ENCODE peak calls at places on chromosomes 6 and 20, in ten cellular contexts. T, L, O, P, V, R, B, C, Z and A are unnamed samples.
A peak's percentile ranks its signal among the peaks of the same experiment; 100 is the strongest.

GRCh38 chr6:156617376-156617775 is 159.8 kb upstream of the ARID1B start:
- DNase-seq in T (no peak), L (peak; percentile 42), O (peak; percentile 81), P (peak; percentile 80), V (no peak), R (peak; percentile 28), B (no peak), C (peak; percentile 43), Z (no peak), A (peak; percentile 63)

GRCh38 chr20:59014680-59015389 is 4.4 kb upstream of the TUBB1 start:
- DNase-seq in T (no peak), L (no peak), O (no peak), P (no peak), V (no peak), R (no peak), B (no peak), C (no peak), Z (no peak), A (no peak)

GRCh38 chr20:47489448-47489872 is 12.2 kb upstream of the NCOA3 start:
- DNase-seq in T (peak; percentile 50), L (no peak), O (no peak), P (peak; percentile 44), V (no peak), R (no peak), B (no peak), C (no peak), Z (no peak), A (peak; percentile 50)

GRCh38 chr20:58069207-58069606 is 159.2 kb downstream of the ANKRD60 start:
- DNase-seq in T (no peak), L (no peak), O (no peak), P (no peak), V (no peak), R (no peak), B (no peak), C (no peak), Z (no peak), A (no peak)

GRCh38 chr6:18021166-18021850 is 33.9 kb upstream of the KIF13A start:
- DNase-seq in T (no peak), L (no peak), O (no peak), P (no peak), V (no peak), R (no peak), B (no peak), C (no peak), Z (no peak), A (no peak)

GRCh38 chr6:135423649-135424128 is 73.9 kb downstream of the AHI1 start:
- DNase-seq in T (no peak), L (peak; percentile 64), O (peak; percentile 70), P (peak; percentile 19), V (no peak), R (peak; percentile 72), B (peak; percentile 59), C (no peak), Z (no peak), A (no peak)

GRCh38 chr20:19934792-19935491 is 82.2 kb upstream of the NAA20 start:
- DNase-seq in T (peak; percentile 66), L (no peak), O (no peak), P (peak; percentile 62), V (no peak), R (peak; percentile 61), B (no peak), C (peak; percentile 42), Z (no peak), A (no peak)

GRCh38 chr20:60008130-60008808 is 50.0 kb downstream of the CDH26 start:
- DNase-seq in T (no peak), L (no peak), O (no peak), P (no peak), V (no peak), R (no peak), B (no peak), C (no peak), Z (no peak), A (no peak)

GRCh38 chr20:25257756-25258462 is 10.0 kb downstream of the PYGB start:
- DNase-seq in T (peak; percentile 32), L (no peak), O (no peak), P (no peak), V (no peak), R (no peak), B (no peak), C (no peak), Z (no peak), A (no peak)

GRCh38 chr6:15444881-15445280 is 199.0 kb downstream of the JARID2 start:
- DNase-seq in T (no peak), L (peak; percentile 37), O (no peak), P (no peak), V (no peak), R (peak; percentile 81), B (no peak), C (no peak), Z (no peak), A (no peak)

GRCh38 chr6:78390066-78390465 is 477.3 kb upstream of the IRAK1BP1 start:
- DNase-seq in T (no peak), L (no peak), O (no peak), P (peak; percentile 28), V (no peak), R (no peak), B (no peak), C (no peak), Z (no peak), A (no peak)

GRCh38 chr6:54112171-54112650 is 968 bp downstream of the MLIP start:
- DNase-seq in T (no peak), L (no peak), O (peak; percentile 43), P (no peak), V (no peak), R (peak; percentile 66), B (no peak), C (no peak), Z (no peak), A (no peak)

GRCh38 chr6:150668882-150669476 is 69.3 kb downstream of the PLEKHG1 start:
- DNase-seq in T (no peak), L (no peak), O (peak; percentile 9), P (no peak), V (no peak), R (no peak), B (no peak), C (no peak), Z (no peak), A (no peak)

GRCh38 chr20:25321262-25321831 is 69.3 kb downstream of the ABHD12 start:
- DNase-seq in T (no peak), L (no peak), O (no peak), P (no peak), V (peak; percentile 4), R (no peak), B (no peak), C (no peak), Z (no peak), A (no peak)

GRCh38 chr6:67667640-67668422 is 967.3 kb upstream of the ADGRB3 start:
- DNase-seq in T (no peak), L (no peak), O (no peak), P (no peak), V (no peak), R (no peak), B (no peak), C (no peak), Z (no peak), A (no peak)

GRCh38 chr20:62900692-62901584 is 25.4 kb downstream of the DIDO1 start:
- DNase-seq in T (no peak), L (no peak), O (no peak), P (no peak), V (no peak), R (no peak), B (no peak), C (peak; percentile 39), Z (no peak), A (no peak)
- H3K4me1 ChIP-seq in T (peaks cover 12% of the 10 kb centered on the region), L (peaks cover 13% of the 10 kb centered on the region), O (no peaks in the 10 kb centered on the region), P (peaks cover 18% of the 10 kb centered on the region), V (peaks cover 8% of the 10 kb centered on the region), R (peaks cover 16% of the 10 kb centered on the region), B (peaks cover 26% of the 10 kb centered on the region), C (peaks cover 35% of the 10 kb centered on the region), Z (peaks cover 4% of the 10 kb centered on the region), A (peaks cover 22% of the 10 kb centered on the region)

DNA sequence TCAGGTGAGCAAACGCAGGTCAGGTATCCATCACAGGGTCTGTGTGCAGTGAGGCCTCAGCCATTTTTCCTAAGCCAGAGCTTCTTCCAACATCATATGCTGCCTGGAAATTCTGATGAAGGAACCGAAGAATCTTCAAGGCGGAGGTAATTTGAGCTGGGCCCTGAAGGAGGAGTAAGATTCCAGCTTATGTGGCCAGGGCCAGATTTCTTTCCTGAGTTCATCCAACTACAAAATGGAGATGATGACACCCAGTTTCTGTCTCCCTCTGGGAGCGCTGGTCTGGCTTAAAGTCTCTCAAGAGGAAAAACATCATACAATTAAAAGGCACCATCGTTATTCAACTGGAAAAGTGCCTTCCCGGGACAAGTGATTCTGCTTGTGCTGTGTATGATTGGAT is 6.9 kb upstream of the MANBAL start:
- DNase-seq in T (no peak), L (peak; percentile 80), O (peak; percentile 80), P (peak; percentile 21), V (peak; percentile 50), R (peak; percentile 16), B (peak; percentile 81), C (no peak), Z (no peak), A (no peak)
- TF ChIP-seq CTCF in T (no peak), L (peak; percentile 73), O (peak; percentile 69), P (peak; percentile 37), V (peak; percentile 64), R (peak; percentile 36), B (peak; percentile 86), C (peak; percentile 42), Z (no peak), A (no peak)

DNA sequence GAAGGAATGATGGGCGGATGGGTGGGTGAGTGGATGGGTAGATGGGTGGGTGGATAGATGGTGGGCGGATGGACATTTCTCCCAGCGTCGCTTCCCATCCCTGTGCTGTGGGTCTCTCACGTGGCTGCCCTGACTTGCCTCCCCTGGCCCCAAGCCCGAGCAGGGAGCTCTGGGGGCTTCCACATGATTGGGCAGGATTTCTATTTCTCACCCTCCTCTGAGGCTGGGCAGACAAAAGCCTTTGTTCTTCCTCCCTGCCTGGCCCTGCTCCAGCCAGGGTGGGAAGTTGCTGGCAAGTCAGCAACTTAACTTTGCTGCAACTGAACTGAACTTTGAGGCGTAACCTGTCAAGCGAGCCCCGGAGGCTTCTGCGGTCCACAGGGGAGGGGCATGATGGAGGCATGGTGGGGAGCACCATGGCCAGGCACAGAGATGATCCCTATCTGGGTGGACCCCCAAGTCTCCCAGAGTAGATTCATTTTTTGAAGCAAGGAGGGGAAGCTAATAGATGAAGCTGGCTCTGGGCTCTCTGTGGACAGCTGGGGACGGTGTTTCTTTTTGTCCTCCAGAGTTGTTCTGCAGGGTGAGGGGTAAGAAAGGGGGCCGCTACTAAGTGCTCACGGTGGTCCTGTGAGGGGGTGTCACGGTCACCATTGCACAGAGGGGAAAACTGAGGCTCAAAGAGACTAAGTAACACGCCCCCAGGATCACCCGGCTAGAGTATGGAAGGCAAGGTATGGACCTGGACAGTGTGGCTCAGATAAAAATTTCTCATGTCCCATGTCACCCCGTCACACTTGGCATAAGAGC is 140.1 kb downstream of the CEBPB start:
- DNase-seq in T (no peak), L (no peak), O (peak; percentile 82), P (no peak), V (no peak), R (no peak), B (no peak), C (no peak), Z (no peak), A (no peak)
- H3K4me1 ChIP-seq in T (peaks cover 1% of the 10 kb centered on the region), L (peaks cover 13% of the 10 kb centered on the region), O (no peaks in the 10 kb centered on the region), P (peaks cover 19% of the 10 kb centered on the region), V (no peaks in the 10 kb centered on the region), R (no peaks in the 10 kb centered on the region), B (peaks cover 10% of the 10 kb centered on the region), C (peaks cover 13% of the 10 kb centered on the region), Z (peaks cover 10% of the 10 kb centered on the region), A (peaks cover 18% of the 10 kb centered on the region)

DNA sequence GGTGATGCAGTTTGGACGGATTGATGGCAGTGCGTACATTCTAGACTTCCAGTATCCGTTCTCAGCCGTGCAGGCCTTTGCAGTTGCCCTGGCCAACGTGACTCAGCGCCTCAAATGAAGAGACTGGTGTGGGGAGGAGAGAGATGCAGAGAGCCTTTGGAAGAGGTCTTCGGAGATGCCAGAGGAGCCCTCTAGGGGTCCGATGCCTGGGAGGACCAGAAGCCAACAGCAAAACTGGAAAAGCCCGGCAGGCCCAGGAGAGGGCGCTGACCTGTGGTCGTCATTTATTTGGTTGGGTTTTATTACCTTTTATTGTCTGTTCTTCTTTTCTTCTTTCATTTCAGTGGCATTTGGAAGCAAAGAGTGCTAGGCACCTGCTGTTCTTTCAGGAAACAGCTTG is 53.3 kb upstream of the TMEM181 start:
- DNase-seq in T (no peak), L (no peak), O (no peak), P (no peak), V (no peak), R (peak; percentile 35), B (peak; percentile 7), C (no peak), Z (no peak), A (no peak)
- TF ChIP-seq CTCF in T (no peak), L (peak; percentile 27), O (peak; percentile 20), P (no peak), V (no peak), R (peak; percentile 43), B (peak; percentile 23), C (no peak), Z (no peak), A (no peak)